ENCODE peak calls at places on chromosomes 6 and 20, in ten cellular contexts. C is NCI-H1092; Q is A172; D is Kasumi-1; Z is endothelial cell; P is OCI-M1; G is sigmoid colon; L is effector CD4-positive, alpha-beta T cell; R is anterior cingulate cortex; Y is posterior vena cava. I is an unnamed sample.

GRCh38 chr6:160750276-160750689 is 48.2 kb downstream of the PLG start:
- DNase-seq in G (no peak), Q (peak), R (no peak), P (peak), Y (no peak), D (no peak), L (no peak), C (no peak), Z (peak), I (no peak)

GRCh38 chr6:92777146-92777740 is 642.1 kb downstream of the EPHA7 start:
- DNase-seq in Z (no peak), C (no peak), R (no peak), Y (no peak), L (no peak), D (peak), G (no peak), Q (peak), P (peak), I (no peak)

GRCh38 chr6:2264932-2265331 is 19.5 kb upstream of the GMDS start:
- DNase-seq in C (no peak), G (no peak), D (no peak), L (no peak), Q (peak), Y (no peak), P (no peak), Z (no peak), R (no peak), I (no peak)

GRCh38 chr6:41021832-41022231 is 17.2 kb downstream of the UNC5CL start:
- DNase-seq in R (peak), Z (no peak), Q (peak), L (no peak), D (no peak), P (no peak), G (no peak), C (no peak), Y (no peak), I (no peak)

GRCh38 chr6:90896165-90896549 is 309.3 kb upstream of the MAP3K7 start:
- DNase-seq in P (peak), D (no peak), R (no peak), C (no peak), Q (no peak), L (no peak), Y (no peak), Z (no peak), G (no peak), I (no peak)

GRCh38 chr6:54294965-54295532 is 13.2 kb upstream of the TINAG start:
- DNase-seq in L (no peak), Q (no peak), Y (peak), C (no peak), G (no peak), R (no peak), Z (no peak), P (no peak), D (no peak), I (no peak)

GRCh38 chr6:87364602-87365252 is 20.1 kb downstream of the C6orf163 start:
- DNase-seq in P (peak), C (no peak), Y (no peak), G (no peak), D (no peak), Q (no peak), R (no peak), Z (no peak), L (no peak), I (no peak)

GRCh38 chr6:133899556-133899955 is 10.6 kb downstream of the TCF21 start:
- DNase-seq in Q (no peak), D (no peak), G (no peak), L (no peak), R (no peak), P (no peak), Y (no peak), C (no peak), Z (no peak), I (no peak)

GRCh38 chr6:157860505-157860991 is 37.5 kb downstream of the SNX9 start:
- DNase-seq in Z (no peak), C (no peak), Q (no peak), D (no peak), R (no peak), P (peak), G (no peak), L (no peak), Y (no peak), I (no peak)

GRCh38 chr20:25699914-25700313 is 3.3 kb upstream of the ZNF337 start:
- DNase-seq in P (peak), R (no peak), Y (no peak), C (no peak), Z (no peak), L (no peak), D (no peak), Q (peak), G (no peak), I (no peak)

GRCh38 chr6:129117355-129117754 is 234.4 kb downstream of the LAMA2 start:
- DNase-seq in Q (no peak), P (no peak), C (no peak), D (no peak), L (no peak), R (no peak), Y (no peak), G (no peak), Z (no peak), I (no peak)

GRCh38 chr6:2550247-2550646 is 200.5 kb downstream of the MYLK4 start:
- DNase-seq in Z (no peak), C (no peak), L (no peak), R (no peak), Q (no peak), P (no peak), G (no peak), D (no peak), Y (no peak), I (no peak)

GRCh38 chr20:41141153-41141815 is 3.9 kb downstream of the PLCG1 start:
- DNase-seq in Z (peak), D (peak), P (no peak), L (no peak), Y (peak), C (no peak), G (peak), Q (peak), R (no peak), I (no peak)

GRCh38 chr6:73339340-73339739 is 14.7 kb downstream of the DPPA5 start:
- DNase-seq in Y (no peak), D (no peak), L (no peak), P (no peak), R (no peak), G (no peak), C (no peak), Z (no peak), Q (peak), I (no peak)

GRCh38 chr6:140537211-140537610 is 1162.8 kb upstream of the CITED2 start:
- DNase-seq in L (no peak), Q (peak), R (no peak), G (no peak), P (no peak), C (no peak), Y (no peak), D (no peak), Z (no peak), I (no peak)

GRCh38 chr6:166627875-166628849 is 1.1 kb upstream of the RPS6KA2 start:
- DNase-seq in Q (peak), Z (peak), P (peak), G (peak), L (peak), D (peak), Y (peak), C (peak), R (peak), I (no peak)

GRCh38 chr20:8527998-8528397 is 395.9 kb downstream of the PLCB1 start:
- DNase-seq in G (no peak), D (peak), C (no peak), Y (no peak), R (no peak), Q (no peak), L (no peak), P (peak), Z (no peak), I (no peak)

GRCh38 chr20:39706089-39706721 is 744.1 kb downstream of the DHX35 start:
- DNase-seq in G (peak), Y (no peak), R (no peak), Q (no peak), L (no peak), D (no peak), C (peak), P (no peak), Z (no peak), I (no peak)

GRCh38 chr20:48773837-48774418 is 53.9 kb downstream of the PREX1 start:
- DNase-seq in C (no peak), R (no peak), G (no peak), P (no peak), Y (peak), Q (peak), L (no peak), D (no peak), Z (no peak), I (no peak)

GRCh38 chr20:50635676-50636600 is 55.4 kb downstream of the RIPOR3 start:
- DNase-seq in Q (peak), R (no peak), Z (peak), Y (peak), P (peak), D (peak), G (peak), L (peak), C (no peak), I (peak)

I was measured in osteocyte.